ENCODE peak calls at places on chromosomes 7 and 10, in ten cellular contexts. P, O, Z, Y, E, B, L, I, G and K are unnamed samples.

GRCh38 chr10:129971381-129972144 is 7.5 kb upstream of the EBF3 start:
- DNase-seq in P (peak; percentile 41), O (peak; percentile 91), Z (peak; percentile 65), Y (peak; percentile 22), E (peak; percentile 59), B (peak; percentile 63), L (peak; percentile 60), I (no peak), G (peak; percentile 53), K (no peak)

GRCh38 chr10:104445359-104445758 is 91.7 kb downstream of the CFAP58 start:
- DNase-seq in P (no peak), O (no peak), Z (no peak), Y (peak; percentile 77), E (no peak), B (no peak), L (no peak), I (no peak), G (no peak), K (no peak)

GRCh38 chr7:96273716-96274115 is 48.2 kb downstream of the SLC25A13 start:
- DNase-seq in P (no peak), O (no peak), Z (no peak), Y (no peak), E (no peak), B (no peak), L (no peak), I (no peak), G (no peak), K (no peak)

GRCh38 chr7:149828357-149829309 is 9.5 kb upstream of the ZNF862 start:
- DNase-seq in P (no peak), O (no peak), Z (peak; percentile 19), Y (no peak), E (no peak), B (no peak), L (no peak), I (peak; percentile 72), G (no peak), K (no peak)

GRCh38 chr7:118245267-118246040 is 20.9 kb downstream of the ANKRD7 start:
- DNase-seq in P (no peak), O (peak; percentile 15), Z (no peak), Y (no peak), E (no peak), B (peak; percentile 5), L (no peak), I (no peak), G (no peak), K (no peak)

GRCh38 chr10:103854687-103855423 is 521 bp downstream of the SH3PXD2A start:
- DNase-seq in P (peak; percentile 46), O (peak; percentile 63), Z (peak; percentile 73), Y (peak; percentile 24), E (no peak), B (no peak), L (peak; percentile 57), I (no peak), G (peak; percentile 67), K (peak; percentile 39)

GRCh38 chr10:66837335-66837734 is 88.5 kb upstream of the LRRTM3 start:
- DNase-seq in P (no peak), O (no peak), Z (no peak), Y (no peak), E (no peak), B (no peak), L (no peak), I (no peak), G (no peak), K (no peak)

GRCh38 chr7:127995866-127996215 is 35.4 kb downstream of the LRRC4 start:
- DNase-seq in P (no peak), O (no peak), Z (no peak), Y (no peak), E (no peak), B (no peak), L (peak; percentile 35), I (no peak), G (no peak), K (peak; percentile 47)

GRCh38 chr7:34756691-34757090 is 98.7 kb downstream of the NPSR1 start:
- DNase-seq in P (no peak), O (no peak), Z (no peak), Y (no peak), E (no peak), B (no peak), L (no peak), I (no peak), G (no peak), K (no peak)

GRCh38 chr7:14332155-14332554 is 342.7 kb upstream of the ETV1 start:
- DNase-seq in P (no peak), O (no peak), Z (no peak), Y (peak; percentile 10), E (no peak), B (no peak), L (peak; percentile 38), I (no peak), G (no peak), K (peak; percentile 39)

GRCh38 chr7:139494835-139495568 is 11.5 kb upstream of the KLRG2 start:
- DNase-seq in P (no peak), O (peak; percentile 41), Z (no peak), Y (no peak), E (no peak), B (peak; percentile 55), L (no peak), I (no peak), G (no peak), K (no peak)

DNA sequence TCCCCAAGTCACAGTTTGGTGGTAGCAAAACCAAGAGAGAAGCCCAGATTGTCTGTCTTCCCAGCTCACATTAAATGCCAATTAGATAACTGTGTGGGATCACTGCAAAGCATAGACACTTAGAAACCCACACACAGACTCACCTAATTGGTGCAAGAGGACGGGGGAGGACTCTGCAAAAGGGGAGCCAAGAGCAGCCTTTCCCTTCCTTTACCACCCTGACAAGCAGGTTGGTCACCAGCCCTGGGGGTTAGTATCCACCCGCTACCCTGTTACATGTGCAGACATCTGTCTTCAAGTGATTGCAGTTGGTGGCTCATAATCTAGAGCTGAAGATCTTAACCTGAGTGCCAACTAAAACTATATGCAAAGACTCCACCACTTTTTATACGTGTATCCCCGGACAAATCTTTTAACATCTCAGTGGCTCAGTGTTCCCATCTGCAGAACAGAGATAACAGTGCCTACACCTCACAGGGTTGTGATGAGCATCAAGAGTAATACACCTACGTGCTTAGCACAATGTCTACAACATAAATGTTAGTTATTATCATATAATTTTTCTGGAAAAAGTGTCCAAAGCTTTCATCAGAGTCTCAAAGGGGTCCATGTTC is 56.9 kb downstream of the SORBS1 start:
- DNase-seq in P (no peak), O (no peak), Z (no peak), Y (no peak), E (no peak), B (no peak), L (no peak), I (no peak), G (no peak), K (no peak)
- H3K36me3 ChIP-seq in P (no peaks in the 10 kb centered on the region), O (no peaks in the 10 kb centered on the region), Z (no peaks in the 10 kb centered on the region), Y (no peaks in the 10 kb centered on the region), E (no peaks in the 10 kb centered on the region), B (no peaks in the 10 kb centered on the region), L (peaks cover 5% of the 10 kb centered on the region), I (no peaks in the 10 kb centered on the region), G (no peaks in the 10 kb centered on the region), K (no peaks in the 10 kb centered on the region)

DNA sequence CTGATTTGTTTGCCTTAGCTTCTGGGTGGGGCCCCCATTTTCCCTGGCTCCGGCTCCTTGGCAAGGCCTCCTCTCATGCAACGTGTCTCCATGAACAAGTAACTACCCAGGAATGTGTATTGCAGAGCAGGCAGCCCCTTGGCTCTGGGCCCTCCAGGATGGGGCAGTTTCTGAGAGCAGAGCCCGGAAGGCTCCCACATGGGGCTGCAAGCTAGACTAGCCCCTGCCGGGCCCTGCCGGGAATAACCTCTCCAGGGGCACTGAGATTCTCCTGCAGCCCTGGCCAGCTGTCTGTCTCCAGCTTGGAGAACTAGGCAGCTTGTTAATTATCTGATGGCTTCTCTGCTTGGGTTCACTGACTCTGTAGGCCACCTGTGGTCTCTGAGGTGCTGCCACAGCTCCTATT is 184.0 kb upstream of the INHBA start:
- DNase-seq in P (peak; percentile 73), O (no peak), Z (peak; percentile 67), Y (peak; percentile 98), E (peak; percentile 28), B (no peak), L (peak; percentile 56), I (peak; percentile 80), G (peak; percentile 77), K (no peak)
- TF ChIP-seq CTCF in P (no peak), O (no peak), Z (no peak), Y (peak; percentile 56), E (no peak), B (no peak), L (no peak), I (no peak), G (no peak), K (no peak)

GRCh38 chr7:135188298-135188984 is 17.9 kb upstream of the CYREN start:
- DNase-seq in P (no peak), O (no peak), Z (no peak), Y (no peak), E (peak; percentile 19), B (peak; percentile 52), L (no peak), I (no peak), G (no peak), K (no peak)
- H3K36me3 ChIP-seq in P (peaks cover 34% of the 10 kb centered on the region), O (no peaks in the 10 kb centered on the region), Z (no peaks in the 10 kb centered on the region), Y (peaks cover 54% of the 10 kb centered on the region), E (peaks cover 97% of the 10 kb centered on the region), B (peaks cover 33% of the 10 kb centered on the region), L (peaks cover 84% of the 10 kb centered on the region), I (peaks cover 86% of the 10 kb centered on the region), G (no peaks in the 10 kb centered on the region), K (no peaks in the 10 kb centered on the region)

GRCh38 chr10:133344236-133344635 is 2.9 kb upstream of the PRAP1 start:
- DNase-seq in P (no peak), O (no peak), Z (no peak), Y (no peak), E (no peak), B (no peak), L (no peak), I (no peak), G (no peak), K (no peak)

GRCh38 chr10:133346413-133346812 is 760 bp upstream of the PRAP1 start:
- DNase-seq in P (no peak), O (no peak), Z (no peak), Y (no peak), E (no peak), B (no peak), L (no peak), I (no peak), G (no peak), K (no peak)

GRCh38 chr10:133339708-133340380 is 3.1 kb upstream of the CALY start:
- DNase-seq in P (no peak), O (no peak), Z (no peak), Y (no peak), E (no peak), B (no peak), L (no peak), I (no peak), G (no peak), K (no peak)

GRCh38 chr10:133343557-133343956 is 3.6 kb upstream of the PRAP1 start:
- DNase-seq in P (no peak), O (no peak), Z (no peak), Y (no peak), E (no peak), B (no peak), L (no peak), I (no peak), G (no peak), K (no peak)

DNA sequence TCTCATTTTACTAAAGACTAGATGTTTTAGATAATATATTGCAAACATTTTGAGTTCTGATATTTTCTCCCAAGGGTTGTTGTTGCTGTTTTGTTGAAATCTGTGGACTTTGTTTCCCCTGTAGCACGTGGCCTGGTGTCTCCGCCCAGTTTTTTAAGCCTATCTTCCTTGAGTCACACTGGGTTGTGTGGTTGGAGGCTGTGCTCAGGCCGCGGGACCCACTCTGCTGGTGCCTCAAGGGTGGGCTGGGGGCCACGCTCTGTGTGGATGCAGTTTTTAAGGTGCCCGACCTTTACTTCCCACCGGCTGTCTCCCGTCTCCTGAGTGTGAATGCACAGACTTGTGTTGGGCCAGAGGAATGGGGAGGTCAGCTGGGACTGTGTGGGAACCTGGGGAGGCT is 4.2 kb upstream of the PRAP1 start:
- DNase-seq in P (no peak), O (no peak), Z (no peak), Y (no peak), E (no peak), B (no peak), L (no peak), I (no peak), G (no peak), K (no peak)
- TF ChIP-seq CTCF in P (no peak), O (no peak), Z (no peak), Y (no peak), E (no peak), B (no peak), L (no peak), I (no peak), G (no peak), K (no peak)